ENCODE peak calls at places on chromosomes 3 and 15, in nine cellular contexts. S is breast epithelium, E is AG09309, P is stomach, N is B cell, G is endothelial cell, F is GM12865, K is AG10803, O is PC-3. Z is an unnamed sample.

GRCh38 chr15:65903296-65904073 is 34.2 kb downstream of the RAB11A start:
- DNase-seq in F (no peak), S (no peak), P (no peak), N (no peak), K (peak; percentile 12), E (no peak), G (no peak), O (peak; percentile 19), Z (no peak)

GRCh38 chr15:74172751-74173544 is 562 bp upstream of the ISLR start:
- DNase-seq in E (no peak), F (no peak), N (no peak), P (peak; percentile 34), S (no peak), O (no peak), G (no peak), K (peak; percentile 84), Z (no peak)

GRCh38 chr3:106176734-106177133 is 307.9 kb upstream of the CBLB start:
- DNase-seq in G (no peak), O (no peak), P (no peak), N (peak; percentile 58), S (no peak), K (peak; percentile 12), F (peak; percentile 93), E (no peak), Z (peak; percentile 45)

GRCh38 chr3:29540544-29540943 is 259.7 kb downstream of the RBMS3 start:
- DNase-seq in N (no peak), F (peak; percentile 4), G (no peak), P (no peak), O (no peak), S (no peak), K (no peak), E (no peak), Z (no peak)

GRCh38 chr3:159451067-159451466 is 537.6 kb upstream of the IL12A start:
- DNase-seq in P (no peak), O (peak; percentile 56), E (no peak), K (no peak), N (no peak), S (no peak), G (no peak), F (no peak), Z (no peak)

GRCh38 chr3:101720851-101721649 is 3.4 kb upstream of the CEP97 start:
- DNase-seq in G (no peak), E (peak; percentile 29), S (no peak), O (no peak), P (no peak), K (peak; percentile 64), N (no peak), F (no peak), Z (no peak)

GRCh38 chr15:26872206-26872605 is 5.3 kb downstream of the GABRA5 start:
- DNase-seq in S (no peak), K (no peak), N (no peak), O (no peak), G (no peak), F (no peak), E (no peak), P (no peak), Z (no peak)

GRCh38 chr3:168026764-168027163 is 69.0 kb downstream of the GOLIM4 start:
- DNase-seq in E (no peak), O (no peak), G (no peak), F (no peak), K (no peak), N (no peak), P (no peak), S (no peak), Z (no peak)

GRCh38 chr3:71584216-71585061 is 911 bp upstream of the FOXP1 start:
- DNase-seq in G (peak; percentile 34), O (peak; percentile 36), N (no peak), E (no peak), P (peak; percentile 31), K (peak; percentile 50), S (peak; percentile 52), F (peak; percentile 6), Z (peak; percentile 17)

GRCh38 chr15:72787521-72787920 is 4.0 kb upstream of the ADPGK start:
- DNase-seq in O (no peak), N (no peak), F (no peak), K (no peak), G (no peak), E (no peak), S (no peak), P (no peak), Z (no peak)

GRCh38 chr3:128603811-128604447 is 46.7 kb downstream of the RPN1 start:
- DNase-seq in F (no peak), P (no peak), E (no peak), O (no peak), N (no peak), G (no peak), K (no peak), S (no peak), Z (no peak)

GRCh38 chr3:47009225-47010049 is 30.0 kb downstream of the NBEAL2 start:
- DNase-seq in S (peak; percentile 76), O (no peak), P (peak; percentile 77), F (peak; percentile 88), E (peak; percentile 69), N (peak; percentile 86), G (peak; percentile 73), K (peak; percentile 93), Z (peak; percentile 98)

GRCh38 chr3:129070086-129070875 is 9.7 kb downstream of the GP9 start:
- DNase-seq in G (no peak), F (no peak), O (no peak), S (no peak), K (no peak), N (no peak), P (no peak), E (no peak), Z (no peak)

GRCh38 chr3:8656240-8656639 is 11.6 kb upstream of the SSUH2 start:
- DNase-seq in K (no peak), O (no peak), F (no peak), E (no peak), G (no peak), N (peak; percentile 15), S (no peak), P (peak; percentile 59), Z (no peak)

GRCh38 chr3:10770981-10771380 is 45.0 kb upstream of the SLC6A11 start:
- DNase-seq in F (no peak), P (no peak), O (no peak), S (no peak), N (no peak), G (no peak), K (no peak), E (no peak), Z (no peak)

DNA sequence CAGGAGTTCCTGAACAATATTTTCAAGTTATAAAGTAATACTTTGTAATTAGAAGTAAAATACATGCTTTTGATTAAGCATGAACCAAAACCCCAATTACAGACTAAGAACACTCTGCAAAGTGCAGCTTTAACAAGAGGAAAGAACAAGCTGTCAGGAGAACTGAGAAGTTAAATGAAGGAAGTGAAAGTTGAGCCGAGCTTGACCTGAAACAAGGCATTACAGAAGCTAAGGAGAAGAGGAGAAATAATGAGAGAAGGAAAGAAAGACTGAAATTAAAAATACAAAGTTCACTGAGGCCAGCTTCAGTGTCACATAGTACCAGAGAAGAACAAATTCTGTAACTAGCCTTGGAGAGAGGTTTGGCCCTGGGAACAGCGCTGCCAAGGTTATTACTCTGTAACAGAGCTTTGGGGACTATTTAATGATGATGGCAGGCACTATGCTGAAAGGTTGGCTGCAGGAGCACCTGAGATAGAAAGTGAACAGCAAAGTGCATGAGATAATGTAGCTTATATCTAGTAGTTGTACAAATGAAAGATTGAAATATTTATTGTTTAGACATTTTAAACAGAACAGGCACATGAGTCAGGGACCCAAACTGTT is 241.9 kb upstream of the PEX5L start:
- DNase-seq in P (no peak), E (no peak), F (peak; percentile 63), S (no peak), N (no peak), O (no peak), K (no peak), G (no peak), Z (peak; percentile 38)
- TF ChIP-seq CTCF in P (no peak), E (no peak), F (no peak), S (no peak), N (no peak), O (no peak), K (no peak), G (no peak), Z (no peak)

GRCh38 chr3:57152150-57152549 is 13.0 kb downstream of the IL17RD start:
- DNase-seq in E (no peak), G (no peak), P (no peak), N (no peak), K (no peak), O (no peak), S (no peak), F (no peak), Z (no peak)
- TF ChIP-seq CTCF in E (no peak), G (no peak), P (no peak), N (no peak), K (peak; percentile 29), O (no peak), S (peak; percentile 26), F (no peak), Z (no peak)

GRCh38 chr3:51245871-51246270 is 139.2 kb upstream of the MANF start:
- DNase-seq in P (no peak), K (peak; percentile 28), E (no peak), N (no peak), F (no peak), O (no peak), G (no peak), S (no peak), Z (no peak)
- TF ChIP-seq CTCF in P (no peak), K (no peak), E (no peak), N (no peak), F (no peak), O (no peak), G (no peak), S (no peak), Z (no peak)

GRCh38 chr15:42007386-42007785 is 13.5 kb downstream of the PLA2G4E start:
- DNase-seq in G (no peak), K (no peak), E (no peak), S (no peak), P (no peak), F (no peak), O (no peak), N (no peak), Z (no peak)

GRCh38 chr15:42011074-42011473 is 9.8 kb downstream of the PLA2G4E start:
- DNase-seq in G (no peak), E (no peak), O (no peak), P (no peak), S (no peak), N (no peak), K (no peak), F (peak; percentile 22), Z (no peak)

GRCh38 chr15:42009022-42009421 is 11.8 kb downstream of the PLA2G4E start:
- DNase-seq in O (no peak), K (no peak), F (no peak), P (no peak), G (no peak), E (no peak), S (no peak), N (no peak), Z (no peak)

GRCh38 chr15:42010434-42010833 is 10.4 kb downstream of the PLA2G4E start:
- DNase-seq in N (no peak), K (no peak), S (no peak), G (no peak), F (peak; percentile 76), O (peak; percentile 67), P (no peak), E (no peak), Z (peak; percentile 67)

DNA sequence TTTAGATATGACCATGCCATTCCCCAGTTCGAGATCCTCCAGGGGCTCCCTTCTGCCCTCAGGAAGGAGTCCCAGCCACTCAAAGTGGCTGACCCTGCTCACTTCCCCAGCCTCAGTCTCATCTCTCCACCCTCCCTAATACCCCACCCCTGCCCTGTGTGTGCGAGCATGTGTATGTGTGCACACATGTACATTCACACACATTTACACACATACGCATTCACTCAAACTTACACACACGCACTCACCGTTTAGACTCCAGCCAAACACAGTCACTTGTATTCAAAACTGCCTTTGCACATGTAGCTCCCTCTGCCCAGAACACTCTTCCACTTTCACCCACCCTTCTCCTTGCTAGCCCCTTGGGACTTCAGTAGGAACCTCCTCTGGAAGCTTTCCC is 11.4 kb downstream of the PLA2G4E start:
- DNase-seq in S (no peak), N (no peak), K (no peak), E (no peak), G (no peak), F (no peak), O (no peak), P (no peak), Z (no peak)
- TF ChIP-seq CTCF in S (no peak), N (no peak), K (no peak), E (no peak), G (no peak), F (no peak), O (no peak), P (no peak), Z (no peak)

Z was measured in GM10248.